ENCODE peak calls at places on chromosomes 2 and 18, in six cellular contexts. T is head of caudate nucleus; O is CD8-positive, alpha-beta memory T cell; S is NAMALWA; L is LoVo; E is GM18507. B is an unnamed sample.

GRCh38 chr18:58069721-58070292 is 25.8 kb downstream of the NEDD4L start:
- DNase-seq in E (no peak), T (no peak), L (no peak), S (no peak), O (no peak), B (no peak)

GRCh38 chr2:218306184-218306920 is 14.0 kb upstream of the TMBIM1 start:
- DNase-seq in O (no peak), L (no peak), T (no peak), S (no peak), E (no peak), B (no peak)

GRCh38 chr2:136347976-136348375 is 230.0 kb upstream of the CXCR4 start:
- DNase-seq in S (no peak), L (no peak), E (no peak), O (no peak), T (no peak), B (no peak)

GRCh38 chr2:57542081-57542480 is 504.5 kb upstream of the VRK2 start:
- DNase-seq in S (no peak), L (no peak), E (no peak), T (no peak), O (no peak), B (no peak)

GRCh38 chr2:218291934-218292699 is at the start of gene TMBIM1:
- DNase-seq in T (peak; percentile 73), S (peak; percentile 78), E (peak; percentile 82), O (peak; percentile 79), L (peak; percentile 86), B (peak; percentile 86)

GRCh38 chr2:172448544-172449267 is 21.3 kb downstream of the ITGA6 start:
- DNase-seq in T (no peak), L (peak; percentile 55), S (no peak), O (no peak), E (no peak), B (no peak)

GRCh38 chr2:137957033-137957432 is 7.2 kb upstream of the HNMT start:
- DNase-seq in O (no peak), L (no peak), S (no peak), T (no peak), E (no peak), B (no peak)

GRCh38 chr2:159892990-159893389 is 95.0 kb upstream of the CD302 start:
- DNase-seq in E (no peak), T (no peak), O (no peak), S (no peak), L (no peak), B (no peak)

GRCh38 chr2:215506604-215506990 is 70.7 kb upstream of the FN1 start:
- DNase-seq in T (no peak), O (no peak), S (no peak), L (no peak), E (no peak), B (no peak)

GRCh38 chr2:203431391-203432185 is 103.4 kb downstream of the ABI2 start:
- DNase-seq in T (no peak), S (no peak), L (no peak), O (no peak), E (no peak), B (no peak)

GRCh38 chr2:119279666-119280065 is 56.0 kb downstream of the STEAP3 start:
- DNase-seq in L (no peak), E (no peak), O (no peak), T (no peak), S (no peak), B (no peak)

GRCh38 chr2:214038186-214038585 is 372.7 kb upstream of the VWC2L start:
- DNase-seq in L (no peak), T (no peak), O (no peak), S (no peak), E (no peak), B (no peak)